ENCODE peak calls at places on chromosomes 4 and X, in nine cellular contexts. One of them, this sample, is unnamed.

GRCh38 chrX:23729214-23729613 is 13.9 kb downstream of the ACOT9 start:
- DNase-seq in LHCN-M2: no peak
- DNase-seq in kidney epithelial cell: no peak
- DNase-seq in stimulated activated CD8-positive, alpha-beta memory T cell treated with anti-CD3 and anti-CD28 coated beads, Interleukin-7, amount 100 ng/mL, for 1 hour: no peak
- DNase-seq in iris pigment epithelial cell: no peak
- DNase-seq in aorta: no peak
- DNase-seq in activated CD4-positive, alpha-beta T cell treated with anti-CD3 and anti-CD28 coated beads, Interleukin-2, amount 10 ng/mL, durations not matched to agents 7 days and 5 days: no peak
- DNase-seq in GM23248: no peak
- DNase-seq in body of pancreas: no peak
- DNase-seq in this sample: peak

GRCh38 chr4:55386073-55386472 is 9.7 kb upstream of the TMEM165 start:
- DNase-seq in iris pigment epithelial cell: peak
- DNase-seq in stimulated activated CD8-positive, alpha-beta memory T cell treated with anti-CD3 and anti-CD28 coated beads, Interleukin-7, amount 100 ng/mL, for 1 hour: no peak
- DNase-seq in LHCN-M2: no peak
- DNase-seq in activated CD4-positive, alpha-beta T cell treated with anti-CD3 and anti-CD28 coated beads, Interleukin-2, amount 10 ng/mL, durations not matched to agents 7 days and 5 days: peak
- DNase-seq in body of pancreas: no peak
- DNase-seq in kidney epithelial cell: no peak
- DNase-seq in GM23248: peak
- DNase-seq in aorta: no peak
- DNase-seq in this sample: peak

GRCh38 chr4:169009281-169010124 is 552 bp downstream of the CBR4 start:
- DNase-seq in body of pancreas: peak
- DNase-seq in GM23248: peak
- DNase-seq in kidney epithelial cell: no peak
- DNase-seq in stimulated activated CD8-positive, alpha-beta memory T cell treated with anti-CD3 and anti-CD28 coated beads, Interleukin-7, amount 100 ng/mL, for 1 hour: no peak
- DNase-seq in LHCN-M2: peak
- DNase-seq in activated CD4-positive, alpha-beta T cell treated with anti-CD3 and anti-CD28 coated beads, Interleukin-2, amount 10 ng/mL, durations not matched to agents 7 days and 5 days: peak
- DNase-seq in iris pigment epithelial cell: peak
- DNase-seq in aorta: peak
- DNase-seq in this sample: peak

GRCh38 chr4:114694770-114695169 is 96.2 kb downstream of the UGT8 start:
- DNase-seq in LHCN-M2: peak
- DNase-seq in iris pigment epithelial cell: peak
- DNase-seq in activated CD4-positive, alpha-beta T cell treated with anti-CD3 and anti-CD28 coated beads, Interleukin-2, amount 10 ng/mL, durations not matched to agents 7 days and 5 days: no peak
- DNase-seq in aorta: no peak
- DNase-seq in stimulated activated CD8-positive, alpha-beta memory T cell treated with anti-CD3 and anti-CD28 coated beads, Interleukin-7, amount 100 ng/mL, for 1 hour: no peak
- DNase-seq in GM23248: peak
- DNase-seq in body of pancreas: no peak
- DNase-seq in kidney epithelial cell: no peak
- DNase-seq in this sample: peak

GRCh38 chrX:23394421-23394820 is 59.8 kb downstream of the PTCHD1 start:
- DNase-seq in iris pigment epithelial cell: no peak
- DNase-seq in GM23248: no peak
- DNase-seq in LHCN-M2: no peak
- DNase-seq in stimulated activated CD8-positive, alpha-beta memory T cell treated with anti-CD3 and anti-CD28 coated beads, Interleukin-7, amount 100 ng/mL, for 1 hour: no peak
- DNase-seq in body of pancreas: peak
- DNase-seq in kidney epithelial cell: no peak
- DNase-seq in activated CD4-positive, alpha-beta T cell treated with anti-CD3 and anti-CD28 coated beads, Interleukin-2, amount 10 ng/mL, durations not matched to agents 7 days and 5 days: no peak
- DNase-seq in aorta: no peak
- DNase-seq in this sample: peak

GRCh38 chrX:153668423-153669173 is 5.0 kb downstream of the PNCK start:
- DNase-seq in kidney epithelial cell: no peak
- DNase-seq in GM23248: no peak
- DNase-seq in aorta: no peak
- DNase-seq in body of pancreas: no peak
- DNase-seq in LHCN-M2: no peak
- DNase-seq in stimulated activated CD8-positive, alpha-beta memory T cell treated with anti-CD3 and anti-CD28 coated beads, Interleukin-7, amount 100 ng/mL, for 1 hour: no peak
- DNase-seq in iris pigment epithelial cell: no peak
- DNase-seq in activated CD4-positive, alpha-beta T cell treated with anti-CD3 and anti-CD28 coated beads, Interleukin-2, amount 10 ng/mL, durations not matched to agents 7 days and 5 days: no peak
- DNase-seq in this sample: no peak

GRCh38 chr4:52891743-52892142 is 29.6 kb downstream of the RASL11B start:
- DNase-seq in aorta: no peak
- DNase-seq in LHCN-M2: no peak
- DNase-seq in iris pigment epithelial cell: no peak
- DNase-seq in activated CD4-positive, alpha-beta T cell treated with anti-CD3 and anti-CD28 coated beads, Interleukin-2, amount 10 ng/mL, durations not matched to agents 7 days and 5 days: no peak
- DNase-seq in GM23248: no peak
- DNase-seq in body of pancreas: no peak
- DNase-seq in kidney epithelial cell: no peak
- DNase-seq in stimulated activated CD8-positive, alpha-beta memory T cell treated with anti-CD3 and anti-CD28 coated beads, Interleukin-7, amount 100 ng/mL, for 1 hour: no peak
- DNase-seq in this sample: no peak

GRCh38 chr4:114349543-114350175 is 248.9 kb upstream of the UGT8 start:
- DNase-seq in GM23248: peak
- DNase-seq in aorta: no peak
- DNase-seq in stimulated activated CD8-positive, alpha-beta memory T cell treated with anti-CD3 and anti-CD28 coated beads, Interleukin-7, amount 100 ng/mL, for 1 hour: no peak
- DNase-seq in kidney epithelial cell: no peak
- DNase-seq in activated CD4-positive, alpha-beta T cell treated with anti-CD3 and anti-CD28 coated beads, Interleukin-2, amount 10 ng/mL, durations not matched to agents 7 days and 5 days: no peak
- DNase-seq in LHCN-M2: peak
- DNase-seq in iris pigment epithelial cell: peak
- DNase-seq in body of pancreas: no peak
- DNase-seq in this sample: peak

GRCh38 chrX:103453655-103454054 is 65.6 kb downstream of the RAB40A start:
- DNase-seq in activated CD4-positive, alpha-beta T cell treated with anti-CD3 and anti-CD28 coated beads, Interleukin-2, amount 10 ng/mL, durations not matched to agents 7 days and 5 days: no peak
- DNase-seq in aorta: no peak
- DNase-seq in body of pancreas: no peak
- DNase-seq in iris pigment epithelial cell: peak
- DNase-seq in kidney epithelial cell: peak
- DNase-seq in GM23248: peak
- DNase-seq in stimulated activated CD8-positive, alpha-beta memory T cell treated with anti-CD3 and anti-CD28 coated beads, Interleukin-7, amount 100 ng/mL, for 1 hour: no peak
- DNase-seq in LHCN-M2: peak
- DNase-seq in this sample: peak

GRCh38 chrX:826448-826847 is 195.9 kb downstream of the SHOX start:
- DNase-seq in iris pigment epithelial cell: peak
- DNase-seq in body of pancreas: no peak
- DNase-seq in stimulated activated CD8-positive, alpha-beta memory T cell treated with anti-CD3 and anti-CD28 coated beads, Interleukin-7, amount 100 ng/mL, for 1 hour: no peak
- DNase-seq in activated CD4-positive, alpha-beta T cell treated with anti-CD3 and anti-CD28 coated beads, Interleukin-2, amount 10 ng/mL, durations not matched to agents 7 days and 5 days: no peak
- DNase-seq in GM23248: peak
- DNase-seq in kidney epithelial cell: no peak
- DNase-seq in aorta: no peak
- DNase-seq in LHCN-M2: no peak
- DNase-seq in this sample: no peak

GRCh38 chrX:145524931-145525330 is 277.6 kb downstream of the SPANXN1 start:
- DNase-seq in stimulated activated CD8-positive, alpha-beta memory T cell treated with anti-CD3 and anti-CD28 coated beads, Interleukin-7, amount 100 ng/mL, for 1 hour: no peak
- DNase-seq in aorta: no peak
- DNase-seq in LHCN-M2: no peak
- DNase-seq in GM23248: no peak
- DNase-seq in body of pancreas: no peak
- DNase-seq in kidney epithelial cell: no peak
- DNase-seq in activated CD4-positive, alpha-beta T cell treated with anti-CD3 and anti-CD28 coated beads, Interleukin-2, amount 10 ng/mL, durations not matched to agents 7 days and 5 days: no peak
- DNase-seq in iris pigment epithelial cell: no peak
- DNase-seq in this sample: no peak

GRCh38 chrX:19555683-19556082 is 40.4 kb upstream of the MAP3K15 start:
- DNase-seq in kidney epithelial cell: no peak
- DNase-seq in aorta: no peak
- DNase-seq in GM23248: no peak
- DNase-seq in body of pancreas: no peak
- DNase-seq in activated CD4-positive, alpha-beta T cell treated with anti-CD3 and anti-CD28 coated beads, Interleukin-2, amount 10 ng/mL, durations not matched to agents 7 days and 5 days: no peak
- DNase-seq in iris pigment epithelial cell: no peak
- DNase-seq in stimulated activated CD8-positive, alpha-beta memory T cell treated with anti-CD3 and anti-CD28 coated beads, Interleukin-7, amount 100 ng/mL, for 1 hour: no peak
- DNase-seq in LHCN-M2: no peak
- DNase-seq in this sample: no peak

GRCh38 chr4:25861951-25862410 is 807 bp downstream of the SEL1L3 start:
- DNase-seq in aorta: peak
- DNase-seq in GM23248: peak
- DNase-seq in iris pigment epithelial cell: peak
- DNase-seq in kidney epithelial cell: no peak
- DNase-seq in activated CD4-positive, alpha-beta T cell treated with anti-CD3 and anti-CD28 coated beads, Interleukin-2, amount 10 ng/mL, durations not matched to agents 7 days and 5 days: peak
- DNase-seq in stimulated activated CD8-positive, alpha-beta memory T cell treated with anti-CD3 and anti-CD28 coated beads, Interleukin-7, amount 100 ng/mL, for 1 hour: no peak
- DNase-seq in body of pancreas: peak
- DNase-seq in LHCN-M2: no peak
- DNase-seq in this sample: no peak

GRCh38 chr4:962231-963208 is 10.8 kb downstream of the DGKQ start:
- DNase-seq in kidney epithelial cell: no peak
- DNase-seq in stimulated activated CD8-positive, alpha-beta memory T cell treated with anti-CD3 and anti-CD28 coated beads, Interleukin-7, amount 100 ng/mL, for 1 hour: no peak
- DNase-seq in GM23248: no peak
- DNase-seq in LHCN-M2: no peak
- DNase-seq in activated CD4-positive, alpha-beta T cell treated with anti-CD3 and anti-CD28 coated beads, Interleukin-2, amount 10 ng/mL, durations not matched to agents 7 days and 5 days: no peak
- DNase-seq in body of pancreas: no peak
- DNase-seq in aorta: peak
- DNase-seq in iris pigment epithelial cell: no peak
- DNase-seq in this sample: no peak

GRCh38 chr4:8571702-8572685 is 8.2 kb upstream of the GPR78 start:
- DNase-seq in body of pancreas: no peak
- DNase-seq in LHCN-M2: no peak
- DNase-seq in activated CD4-positive, alpha-beta T cell treated with anti-CD3 and anti-CD28 coated beads, Interleukin-2, amount 10 ng/mL, durations not matched to agents 7 days and 5 days: no peak
- DNase-seq in kidney epithelial cell: no peak
- DNase-seq in aorta: no peak
- DNase-seq in stimulated activated CD8-positive, alpha-beta memory T cell treated with anti-CD3 and anti-CD28 coated beads, Interleukin-7, amount 100 ng/mL, for 1 hour: no peak
- DNase-seq in iris pigment epithelial cell: no peak
- DNase-seq in GM23248: peak
- DNase-seq in this sample: no peak

GRCh38 chr4:88737304-88738015 is 39.8 kb upstream of the NAP1L5 start:
- DNase-seq in GM23248: no peak
- DNase-seq in kidney epithelial cell: peak
- DNase-seq in LHCN-M2: peak
- DNase-seq in activated CD4-positive, alpha-beta T cell treated with anti-CD3 and anti-CD28 coated beads, Interleukin-2, amount 10 ng/mL, durations not matched to agents 7 days and 5 days: peak
- DNase-seq in body of pancreas: no peak
- DNase-seq in aorta: no peak
- DNase-seq in iris pigment epithelial cell: peak
- DNase-seq in stimulated activated CD8-positive, alpha-beta memory T cell treated with anti-CD3 and anti-CD28 coated beads, Interleukin-7, amount 100 ng/mL, for 1 hour: no peak
- DNase-seq in this sample: peak

GRCh38 chr4:148443550-148444295 is 1.5 kb upstream of the NR3C2 start:
- DNase-seq in stimulated activated CD8-positive, alpha-beta memory T cell treated with anti-CD3 and anti-CD28 coated beads, Interleukin-7, amount 100 ng/mL, for 1 hour: no peak
- DNase-seq in iris pigment epithelial cell: peak
- DNase-seq in GM23248: peak
- DNase-seq in LHCN-M2: peak
- DNase-seq in activated CD4-positive, alpha-beta T cell treated with anti-CD3 and anti-CD28 coated beads, Interleukin-2, amount 10 ng/mL, durations not matched to agents 7 days and 5 days: peak
- DNase-seq in body of pancreas: peak
- DNase-seq in kidney epithelial cell: no peak
- DNase-seq in aorta: peak
- DNase-seq in this sample: no peak

GRCh38 chr4:78061939-78062603 is 4.9 kb downstream of the FRAS1 start:
- DNase-seq in body of pancreas: no peak
- DNase-seq in activated CD4-positive, alpha-beta T cell treated with anti-CD3 and anti-CD28 coated beads, Interleukin-2, amount 10 ng/mL, durations not matched to agents 7 days and 5 days: no peak
- DNase-seq in aorta: no peak
- DNase-seq in LHCN-M2: peak
- DNase-seq in GM23248: peak
- DNase-seq in kidney epithelial cell: no peak
- DNase-seq in iris pigment epithelial cell: no peak
- DNase-seq in stimulated activated CD8-positive, alpha-beta memory T cell treated with anti-CD3 and anti-CD28 coated beads, Interleukin-7, amount 100 ng/mL, for 1 hour: no peak
- DNase-seq in this sample: peak

GRCh38 chr4:105197777-105198176 is 51.1 kb downstream of the TET2 start:
- DNase-seq in kidney epithelial cell: no peak
- DNase-seq in aorta: no peak
- DNase-seq in stimulated activated CD8-positive, alpha-beta memory T cell treated with anti-CD3 and anti-CD28 coated beads, Interleukin-7, amount 100 ng/mL, for 1 hour: no peak
- DNase-seq in activated CD4-positive, alpha-beta T cell treated with anti-CD3 and anti-CD28 coated beads, Interleukin-2, amount 10 ng/mL, durations not matched to agents 7 days and 5 days: no peak
- DNase-seq in body of pancreas: no peak
- DNase-seq in iris pigment epithelial cell: peak
- DNase-seq in LHCN-M2: no peak
- DNase-seq in GM23248: peak
- DNase-seq in this sample: no peak

GRCh38 chr4:54898163-54898562 is 227.2 kb downstream of the KDR start:
- DNase-seq in activated CD4-positive, alpha-beta T cell treated with anti-CD3 and anti-CD28 coated beads, Interleukin-2, amount 10 ng/mL, durations not matched to agents 7 days and 5 days: no peak
- DNase-seq in GM23248: peak
- DNase-seq in iris pigment epithelial cell: peak
- DNase-seq in stimulated activated CD8-positive, alpha-beta memory T cell treated with anti-CD3 and anti-CD28 coated beads, Interleukin-7, amount 100 ng/mL, for 1 hour: no peak
- DNase-seq in aorta: no peak
- DNase-seq in kidney epithelial cell: no peak
- DNase-seq in LHCN-M2: no peak
- DNase-seq in body of pancreas: no peak
- DNase-seq in this sample: no peak

GRCh38 chr4:153418114-153418513 is 48.0 kb upstream of the TMEM131L start:
- DNase-seq in activated CD4-positive, alpha-beta T cell treated with anti-CD3 and anti-CD28 coated beads, Interleukin-2, amount 10 ng/mL, durations not matched to agents 7 days and 5 days: no peak
- DNase-seq in LHCN-M2: peak
- DNase-seq in aorta: no peak
- DNase-seq in stimulated activated CD8-positive, alpha-beta memory T cell treated with anti-CD3 and anti-CD28 coated beads, Interleukin-7, amount 100 ng/mL, for 1 hour: no peak
- DNase-seq in kidney epithelial cell: no peak
- DNase-seq in iris pigment epithelial cell: peak
- DNase-seq in GM23248: no peak
- DNase-seq in body of pancreas: no peak
- DNase-seq in this sample: no peak

GRCh38 chrX:106917830-106918500 is 2.2 kb upstream of the CLDN2 start:
- DNase-seq in LHCN-M2: peak
- DNase-seq in iris pigment epithelial cell: peak
- DNase-seq in stimulated activated CD8-positive, alpha-beta memory T cell treated with anti-CD3 and anti-CD28 coated beads, Interleukin-7, amount 100 ng/mL, for 1 hour: no peak
- DNase-seq in GM23248: peak
- DNase-seq in aorta: no peak
- DNase-seq in kidney epithelial cell: peak
- DNase-seq in activated CD4-positive, alpha-beta T cell treated with anti-CD3 and anti-CD28 coated beads, Interleukin-2, amount 10 ng/mL, durations not matched to agents 7 days and 5 days: peak
- DNase-seq in body of pancreas: peak
- DNase-seq in this sample: peak

GRCh38 chr4:89724716-89725115 is 112.2 kb downstream of the SNCA start:
- DNase-seq in stimulated activated CD8-positive, alpha-beta memory T cell treated with anti-CD3 and anti-CD28 coated beads, Interleukin-7, amount 100 ng/mL, for 1 hour: no peak
- DNase-seq in GM23248: peak
- DNase-seq in body of pancreas: no peak
- DNase-seq in LHCN-M2: peak
- DNase-seq in iris pigment epithelial cell: peak
- DNase-seq in activated CD4-positive, alpha-beta T cell treated with anti-CD3 and anti-CD28 coated beads, Interleukin-2, amount 10 ng/mL, durations not matched to agents 7 days and 5 days: no peak
- DNase-seq in aorta: no peak
- DNase-seq in kidney epithelial cell: peak
- DNase-seq in this sample: peak

GRCh38 chrX:97267376-97267775 is 383.7 kb downstream of the RPA4 start:
- DNase-seq in body of pancreas: no peak
- DNase-seq in iris pigment epithelial cell: no peak
- DNase-seq in activated CD4-positive, alpha-beta T cell treated with anti-CD3 and anti-CD28 coated beads, Interleukin-2, amount 10 ng/mL, durations not matched to agents 7 days and 5 days: no peak
- DNase-seq in LHCN-M2: no peak
- DNase-seq in kidney epithelial cell: no peak
- DNase-seq in GM23248: peak
- DNase-seq in aorta: no peak
- DNase-seq in stimulated activated CD8-positive, alpha-beta memory T cell treated with anti-CD3 and anti-CD28 coated beads, Interleukin-7, amount 100 ng/mL, for 1 hour: no peak
- DNase-seq in this sample: no peak

GRCh38 chr4:73967891-73968290 is 13.9 kb downstream of the PF4 start:
- DNase-seq in body of pancreas: no peak
- DNase-seq in GM23248: no peak
- DNase-seq in LHCN-M2: no peak
- DNase-seq in aorta: no peak
- DNase-seq in iris pigment epithelial cell: no peak
- DNase-seq in stimulated activated CD8-positive, alpha-beta memory T cell treated with anti-CD3 and anti-CD28 coated beads, Interleukin-7, amount 100 ng/mL, for 1 hour: no peak
- DNase-seq in activated CD4-positive, alpha-beta T cell treated with anti-CD3 and anti-CD28 coated beads, Interleukin-2, amount 10 ng/mL, durations not matched to agents 7 days and 5 days: no peak
- DNase-seq in kidney epithelial cell: no peak
- DNase-seq in this sample: no peak

GRCh38 chr4:76811604-76812412 is 86.1 kb downstream of the SOWAHB start:
- DNase-seq in body of pancreas: no peak
- DNase-seq in stimulated activated CD8-positive, alpha-beta memory T cell treated with anti-CD3 and anti-CD28 coated beads, Interleukin-7, amount 100 ng/mL, for 1 hour: no peak
- DNase-seq in LHCN-M2: no peak
- DNase-seq in kidney epithelial cell: no peak
- DNase-seq in aorta: no peak
- DNase-seq in GM23248: peak
- DNase-seq in activated CD4-positive, alpha-beta T cell treated with anti-CD3 and anti-CD28 coated beads, Interleukin-2, amount 10 ng/mL, durations not matched to agents 7 days and 5 days: no peak
- DNase-seq in iris pigment epithelial cell: peak
- DNase-seq in this sample: no peak

GRCh38 chr4:8506373-8507250 is 66.0 kb downstream of the TRMT44 start:
- DNase-seq in kidney epithelial cell: no peak
- DNase-seq in body of pancreas: peak
- DNase-seq in LHCN-M2: no peak
- DNase-seq in aorta: peak
- DNase-seq in stimulated activated CD8-positive, alpha-beta memory T cell treated with anti-CD3 and anti-CD28 coated beads, Interleukin-7, amount 100 ng/mL, for 1 hour: no peak
- DNase-seq in GM23248: peak
- DNase-seq in activated CD4-positive, alpha-beta T cell treated with anti-CD3 and anti-CD28 coated beads, Interleukin-2, amount 10 ng/mL, durations not matched to agents 7 days and 5 days: no peak
- DNase-seq in iris pigment epithelial cell: peak
- DNase-seq in this sample: no peak

GRCh38 chr4:39539026-39539690 is 11.9 kb upstream of the UGDH start:
- DNase-seq in LHCN-M2: peak
- DNase-seq in stimulated activated CD8-positive, alpha-beta memory T cell treated with anti-CD3 and anti-CD28 coated beads, Interleukin-7, amount 100 ng/mL, for 1 hour: no peak
- DNase-seq in activated CD4-positive, alpha-beta T cell treated with anti-CD3 and anti-CD28 coated beads, Interleukin-2, amount 10 ng/mL, durations not matched to agents 7 days and 5 days: no peak
- DNase-seq in aorta: no peak
- DNase-seq in body of pancreas: no peak
- DNase-seq in iris pigment epithelial cell: peak
- DNase-seq in kidney epithelial cell: no peak
- DNase-seq in GM23248: no peak
- DNase-seq in this sample: no peak

GRCh38 chr4:89541998-89542397 is 234.4 kb upstream of the GPRIN3 start:
- DNase-seq in kidney epithelial cell: no peak
- DNase-seq in LHCN-M2: no peak
- DNase-seq in GM23248: no peak
- DNase-seq in aorta: no peak
- DNase-seq in activated CD4-positive, alpha-beta T cell treated with anti-CD3 and anti-CD28 coated beads, Interleukin-2, amount 10 ng/mL, durations not matched to agents 7 days and 5 days: no peak
- DNase-seq in body of pancreas: no peak
- DNase-seq in iris pigment epithelial cell: no peak
- DNase-seq in stimulated activated CD8-positive, alpha-beta memory T cell treated with anti-CD3 and anti-CD28 coated beads, Interleukin-7, amount 100 ng/mL, for 1 hour: no peak
- DNase-seq in this sample: no peak